ENCODE peak calls at places on chromosome 12, in eight cellular contexts. O is GM23338, V is A549, T is fibroblast of villous mesenchyme, Z is astrocyte of the spinal cord, R is spleen, D is keratinocyte, G is transverse colon. B is an unnamed sample.

GRCh38 chr12:132711169-132711843 is 664 bp downstream of the PGAM5 start:
- DNase-seq in T (peak; percentile 41), D (no peak), O (peak; percentile 66), V (no peak), Z (no peak), R (no peak), G (peak; percentile 33), B (no peak)

GRCh38 chr12:71973687-71974086 is 35.0 kb downstream of the TPH2 start:
- DNase-seq in T (no peak), O (no peak), G (no peak), D (no peak), R (no peak), Z (no peak), V (no peak), B (no peak)

GRCh38 chr12:107369679-107370078 is 276.3 kb upstream of the CRY1 start:
- DNase-seq in Z (no peak), R (no peak), G (no peak), O (no peak), T (no peak), D (no peak), V (no peak), B (no peak)

GRCh38 chr12:95755236-95755865 is 35.2 kb downstream of the NTN4 start:
- DNase-seq in G (no peak), Z (no peak), R (no peak), O (no peak), D (no peak), V (no peak), T (peak; percentile 35), B (no peak)

GRCh38 chr12:27730097-27730588 is 19.5 kb downstream of the MRPS35 start:
- DNase-seq in V (no peak), R (no peak), D (no peak), Z (no peak), T (no peak), O (no peak), G (no peak), B (no peak)

GRCh38 chr12:83432176-83432719 is 745.5 kb downstream of the TMTC2 start:
- DNase-seq in Z (no peak), T (no peak), G (no peak), D (no peak), O (peak; percentile 34), V (no peak), R (no peak), B (no peak)

GRCh38 chr12:42166501-42166900 is 21.8 kb upstream of the GXYLT1 start:
- DNase-seq in O (no peak), G (no peak), T (no peak), R (no peak), V (no peak), D (no peak), Z (no peak), B (no peak)

GRCh38 chr12:59689776-59690175 is 93.9 kb downstream of the SLC16A7 start:
- DNase-seq in D (no peak), T (peak; percentile 27), G (no peak), V (no peak), R (no peak), Z (no peak), O (peak; percentile 7), B (no peak)

GRCh38 chr12:86669010-86669409 is 412.8 kb upstream of the MGAT4C start:
- DNase-seq in D (peak; percentile 33), G (no peak), Z (no peak), O (no peak), V (no peak), T (no peak), R (no peak), B (no peak)

GRCh38 chr12:8078400-8078799 is 3.7 kb upstream of the NECAP1 start:
- DNase-seq in O (peak; percentile 60), D (no peak), G (peak; percentile 22), R (no peak), V (peak; percentile 68), T (peak; percentile 78), Z (peak; percentile 86), B (no peak)

GRCh38 chr12:79769860-79770485 is 79.2 kb upstream of the PAWR start:
- DNase-seq in R (no peak), O (no peak), Z (no peak), T (no peak), D (no peak), G (no peak), V (no peak), B (no peak)

GRCh38 chr12:67648306-67649164 is at the start of gene DYRK2:
- DNase-seq in G (peak; percentile 85), Z (peak; percentile 77), D (no peak), O (peak; percentile 77), R (peak; percentile 94), T (peak; percentile 79), V (peak; percentile 79), B (peak; percentile 87)

GRCh38 chr12:64395739-64396138 is 5.2 kb upstream of the C12orf56 start:
- DNase-seq in D (no peak), R (no peak), O (no peak), V (no peak), Z (no peak), T (no peak), G (no peak), B (no peak)

GRCh38 chr12:79927772-79928474 is 7.0 kb downstream of the PPP1R12A start:
- DNase-seq in D (no peak), O (no peak), R (no peak), T (peak; percentile 14), V (no peak), G (no peak), Z (no peak), B (no peak)

GRCh38 chr12:85720308-85721033 is 115.7 kb downstream of the RASSF9 start:
- DNase-seq in Z (no peak), G (no peak), V (no peak), D (no peak), T (no peak), R (no peak), O (no peak), B (no peak)

GRCh38 chr12:100795193-100796179 is 910 bp downstream of the ANO4 start:
- DNase-seq in O (no peak), Z (no peak), D (no peak), T (no peak), G (no peak), R (no peak), V (no peak), B (no peak)

GRCh38 chr12:59650594-59651229 is 54.9 kb downstream of the SLC16A7 start:
- DNase-seq in G (no peak), Z (peak; percentile 52), O (peak; percentile 14), D (no peak), T (no peak), V (no peak), R (no peak), B (no peak)

GRCh38 chr12:40921563-40922163 is 229.4 kb downstream of the CNTN1 start:
- DNase-seq in Z (peak; percentile 29), G (no peak), D (no peak), V (peak; percentile 34), R (no peak), T (peak; percentile 34), O (peak; percentile 56), B (no peak)

GRCh38 chr12:116346751-116347150 is 69.3 kb upstream of the MED13L start:
- DNase-seq in D (no peak), O (no peak), T (peak; percentile 80), G (no peak), R (no peak), V (peak; percentile 58), Z (peak; percentile 87), B (no peak)

GRCh38 chr12:10904686-10905085 is 4.7 kb downstream of the TAS2R13 start:
- DNase-seq in V (no peak), Z (no peak), G (no peak), R (no peak), O (no peak), D (no peak), T (no peak), B (no peak)

GRCh38 chr12:31444801-31445200 is 118.9 kb upstream of the SINHCAF start:
- DNase-seq in G (no peak), R (no peak), T (no peak), D (no peak), Z (no peak), O (peak; percentile 57), V (no peak), B (no peak)

GRCh38 chr12:49979061-49979586 is 6.4 kb downstream of the AQP6 start:
- DNase-seq in G (no peak), D (no peak), V (no peak), O (no peak), Z (no peak), R (no peak), T (no peak), B (peak; percentile 40)

GRCh38 chr12:50219544-50219943 is 52.4 kb upstream of the CERS5 start:
- DNase-seq in O (no peak), D (no peak), T (no peak), G (no peak), Z (no peak), R (no peak), V (no peak), B (no peak)

GRCh38 chr12:57127101-57127709 is 1.1 kb upstream of the LRP1 start:
- DNase-seq in O (peak; percentile 85), Z (no peak), V (peak; percentile 79), G (peak; percentile 90), T (no peak), R (peak; percentile 80), D (no peak), B (peak; percentile 96)
- H3K4me3 ChIP-seq in O (peak overlapping the region; percentile 98), Z (peak overlapping the region; percentile 88), V (peak overlapping the region; percentile 64), G (peak overlapping the region; percentile 55), T (peak overlapping the region; percentile 93), R (peak overlapping the region; percentile 76), D (peak overlapping the region; percentile 90), B (peak overlapping the region; percentile 94)

GRCh38 chr12:56117778-56118687 is at the start of gene ZC3H10:
- DNase-seq in Z (peak; percentile 100), V (peak; percentile 100), T (peak; percentile 99), G (peak; percentile 99), D (peak; percentile 98), R (peak; percentile 100), O (peak; percentile 99), B (peak; percentile 98)
- TF ChIP-seq CTCF in Z (peak; percentile 67), V (peak; percentile 36), T (peak; percentile 54), G (peak; percentile 41), D (peak; percentile 73), R (peak; percentile 77), O (peak; percentile 22), B (peak; percentile 44)

GRCh38 chr12:92556622-92557421 is 146.0 kb upstream of the PLEKHG7 start:
- DNase-seq in Z (no peak), V (no peak), D (no peak), R (no peak), T (peak; percentile 47), O (no peak), G (no peak), B (no peak)

GRCh38 chr12:92552412-92553108 is 150.2 kb upstream of the PLEKHG7 start:
- DNase-seq in O (no peak), G (no peak), Z (no peak), T (no peak), R (no peak), V (peak; percentile 64), D (no peak), B (no peak)

GRCh38 chr12:92553389-92553788 is 149.4 kb upstream of the PLEKHG7 start:
- DNase-seq in D (no peak), V (no peak), O (no peak), Z (no peak), T (no peak), R (peak; percentile 75), G (no peak), B (peak; percentile 31)

GRCh38 chr12:92556141-92556540 is 146.6 kb upstream of the PLEKHG7 start:
- DNase-seq in D (no peak), T (no peak), G (no peak), O (no peak), V (no peak), Z (no peak), R (no peak), B (no peak)

GRCh38 chr12:92554316-92554905 is 148.4 kb upstream of the PLEKHG7 start:
- DNase-seq in G (no peak), T (no peak), R (no peak), V (no peak), O (no peak), Z (no peak), D (no peak), B (no peak)
- H3K4me3 ChIP-seq in G (no peak overlapping the region), T (no peak overlapping the region), R (no peak overlapping the region), V (no peak overlapping the region), O (no peak overlapping the region), Z (no peak overlapping the region), D (no peak overlapping the region), B (no peak overlapping the region)

GRCh38 chr12:45257185-45257585 is 41.3 kb downstream of the ANO6 start:
- DNase-seq in V (no peak), Z (no peak), G (no peak), R (no peak), O (no peak), T (no peak), D (no peak), B (no peak)
- TF ChIP-seq CTCF in V (no peak), Z (no peak), G (no peak), R (no peak), O (no peak), T (no peak), D (no peak), B (no peak)

B was measured in tibial artery.